ENCODE peak calls at places on chromosomes 5 and 9, in seven cellular contexts. Z, C, T, W, R, P and M are unnamed samples.

GRCh38 chr5:172548311-172548731 is 92.7 kb upstream of the NEURL1B start:
- DNase-seq in Z (no peak), C (no peak), T (no peak), W (no peak), R (no peak), P (no peak), M (no peak)

GRCh38 chr5:14920121-14920520 is 48.5 kb upstream of the ANKH start:
- DNase-seq in Z (no peak), C (no peak), T (no peak), W (peak; percentile 48), R (no peak), P (no peak), M (no peak)

GRCh38 chr5:111124793-111125192 is 32.6 kb downstream of the WDR36 start:
- DNase-seq in Z (no peak), C (no peak), T (no peak), W (peak; percentile 47), R (no peak), P (no peak), M (no peak)

GRCh38 chr9:38228331-38229122 is 159.5 kb upstream of the SHB start:
- DNase-seq in Z (no peak), C (no peak), T (no peak), W (no peak), R (no peak), P (no peak), M (no peak)

GRCh38 chr5:14718778-14719177 is 54.3 kb downstream of the OTULIN start:
- DNase-seq in Z (no peak), C (no peak), T (no peak), W (no peak), R (no peak), P (no peak), M (no peak)

GRCh38 chr9:129838707-129839259 is 3.5 kb downstream of the USP20 start:
- DNase-seq in Z (peak; percentile 48), C (no peak), T (peak; percentile 96), W (peak; percentile 98), R (no peak), P (no peak), M (no peak)

GRCh38 chr9:15999422-16000339 is 446.8 kb downstream of the CCDC171 start:
- DNase-seq in Z (no peak), C (no peak), T (peak; percentile 95), W (peak; percentile 97), R (no peak), P (no peak), M (no peak)

GRCh38 chr5:54615381-54615780 is 97.8 kb downstream of the SNX18 start:
- DNase-seq in Z (no peak), C (no peak), T (no peak), W (no peak), R (no peak), P (no peak), M (no peak)

GRCh38 chr5:110094559-110094958 is 404.8 kb downstream of the MAN2A1 start:
- DNase-seq in Z (no peak), C (no peak), T (no peak), W (no peak), R (no peak), P (no peak), M (no peak)

GRCh38 chr9:130680836-130681768 is 12.5 kb upstream of the EXOSC2 start:
- DNase-seq in Z (peak; percentile 72), C (peak; percentile 73), T (peak; percentile 92), W (peak; percentile 92), R (no peak), P (no peak), M (no peak)

GRCh38 chr5:108028883-108029282 is 353.0 kb downstream of the FBXL17 start:
- DNase-seq in Z (no peak), C (no peak), T (no peak), W (no peak), R (no peak), P (no peak), M (no peak)

GRCh38 chr5:474826-475661 is 32.1 kb downstream of the EXOC3 start:
- DNase-seq in Z (no peak), C (no peak), T (peak; percentile 19), W (no peak), R (no peak), P (no peak), M (no peak)

GRCh38 chr5:156824800-156825199 is 25.3 kb upstream of the PPP1R2B start:
- DNase-seq in Z (no peak), C (no peak), T (no peak), W (no peak), R (no peak), P (no peak), M (no peak)

GRCh38 chr5:133514456-133514855 is 97.9 kb downstream of the FSTL4 start:
- DNase-seq in Z (no peak), C (no peak), T (no peak), W (no peak), R (no peak), P (no peak), M (no peak)

GRCh38 chr5:75736273-75736672 is 19.0 kb upstream of the POC5 start:
- DNase-seq in Z (no peak), C (no peak), T (no peak), W (no peak), R (no peak), P (no peak), M (no peak)

GRCh38 chr5:73380052-73380451 is 68.5 kb downstream of the FOXD1 start:
- DNase-seq in Z (no peak), C (no peak), T (no peak), W (no peak), R (no peak), P (no peak), M (no peak)

GRCh38 chr5:57650360-57651069 is 167.9 kb upstream of the ACTBL2 start:
- DNase-seq in Z (peak; percentile 4), C (no peak), T (peak; percentile 66), W (peak; percentile 77), R (no peak), P (no peak), M (no peak)

GRCh38 chr5:3343211-3343610 is 252.4 kb upstream of the IRX1 start:
- DNase-seq in Z (no peak), C (no peak), T (no peak), W (no peak), R (no peak), P (no peak), M (no peak)